ENCODE peak calls at places on chromosomes 6 and 20, in ten cellular contexts. G, C, Y, R, X, S, F, T, P and O are unnamed samples. For H3K4me1, the result is how much of the 10 kb centered on the place peaks cover.

GRCh38 chr20:58652606-58653303 is 1.7 kb downstream of the STX16 start:
- DNase-seq in S (peak), G (no peak), X (no peak), P (no peak), R (no peak), F (peak), Y (no peak), T (no peak), C (no peak), O (no peak)

GRCh38 chr6:4088684-4089083 is 9.7 kb upstream of the FAM217A start:
- DNase-seq in F (no peak), T (no peak), G (no peak), P (no peak), Y (no peak), S (no peak), X (no peak), R (no peak), C (no peak), O (no peak)

GRCh38 chr6:16160794-16161193 is 31.9 kb downstream of the MYLIP start:
- DNase-seq in P (no peak), T (peak), R (no peak), F (no peak), G (no peak), C (no peak), S (no peak), Y (no peak), X (no peak), O (no peak)

GRCh38 chr20:32762754-32763201 is 593 bp downstream of the DNMT3B start:
- DNase-seq in T (no peak), F (no peak), G (no peak), S (peak), P (no peak), Y (no peak), X (no peak), C (no peak), R (no peak), O (no peak)

GRCh38 chr6:139146317-139146726 is 11.4 kb downstream of the HECA start:
- DNase-seq in G (no peak), Y (no peak), R (no peak), C (no peak), F (no peak), P (no peak), X (no peak), S (no peak), T (no peak), O (no peak)

GRCh38 chr6:75611011-75611701 is 9.5 kb downstream of the SENP6 start:
- DNase-seq in F (peak), Y (no peak), G (no peak), X (no peak), R (no peak), C (no peak), P (no peak), S (no peak), T (no peak), O (no peak)

GRCh38 chr6:24228681-24229255 is 102.8 kb downstream of the NRSN1 start:
- DNase-seq in T (no peak), F (peak), X (no peak), Y (peak), R (no peak), G (no peak), S (no peak), P (no peak), C (no peak), O (no peak)

GRCh38 chr6:43746071-43746470 is 23.9 kb upstream of the VEGFA start:
- DNase-seq in F (no peak), Y (no peak), G (no peak), R (no peak), C (no peak), S (no peak), P (no peak), X (no peak), T (no peak), O (no peak)

GRCh38 chr6:75882734-75883133 is 133.7 kb downstream of the MYO6 start:
- DNase-seq in F (peak), Y (no peak), T (no peak), P (peak), R (no peak), G (no peak), X (no peak), S (no peak), C (no peak), O (no peak)

GRCh38 chr20:62104791-62105345 is 17.4 kb upstream of the LSM14B start:
- DNase-seq in X (no peak), R (no peak), F (no peak), G (no peak), Y (no peak), S (no peak), P (no peak), C (no peak), T (no peak), O (no peak)

GRCh38 chr6:3987576-3987975 is 91.4 kb downstream of the FAM217A start:
- DNase-seq in F (no peak), G (no peak), C (no peak), S (no peak), Y (no peak), X (no peak), T (no peak), R (no peak), P (no peak), O (no peak)

GRCh38 chr6:91442342-91442741 is 855.5 kb upstream of the MAP3K7 start:
- DNase-seq in P (no peak), S (no peak), C (no peak), X (no peak), R (no peak), T (no peak), G (no peak), Y (no peak), F (no peak), O (no peak)

GRCh38 chr6:56021943-56022342 is 146.6 kb upstream of the BMP5 start:
- DNase-seq in F (peak), P (no peak), T (no peak), S (no peak), C (no peak), X (peak), R (no peak), Y (no peak), G (no peak), O (peak)

DNA sequence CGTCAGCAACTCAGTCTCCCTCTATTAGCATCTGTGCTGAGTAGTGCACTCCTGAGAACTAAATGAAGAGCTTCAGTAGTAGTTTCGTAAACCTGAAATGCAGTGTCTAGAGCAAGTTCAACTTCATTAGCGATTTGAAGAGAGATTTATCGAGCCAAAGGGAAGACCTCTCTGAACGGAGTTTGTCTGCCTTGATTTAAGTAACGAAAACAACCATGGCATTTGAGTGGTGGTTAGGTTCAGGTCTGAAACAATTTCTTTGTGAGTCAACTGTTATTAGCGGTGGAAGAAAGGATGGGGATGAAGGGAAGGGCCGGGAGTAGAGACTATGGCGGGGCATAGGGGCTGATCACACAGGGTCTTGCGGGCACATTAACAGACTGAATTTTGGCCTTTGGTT is 150.5 kb downstream of the BCAS1 start:
- DNase-seq in G (no peak), Y (no peak), R (no peak), P (no peak), S (no peak), X (no peak), C (no peak), F (no peak), T (no peak), O (peak)
- H3K4me1 ChIP-seq in G (under half), Y (under half), R (under half), P (under half), S (under half), X (under half), C (under half), F (under half), T (under half), O (under half)

GRCh38 chr6:146026873-146027272 is 2.0 kb upstream of the GRM1 start:
- DNase-seq in P (no peak), C (no peak), G (no peak), Y (no peak), F (no peak), S (no peak), X (no peak), T (no peak), R (no peak), O (no peak)
- H3K4me1 ChIP-seq in P (under half), C (under half), G (under half), Y (under half), F (under half), S (under half), X (under half), T (under half), R (under half), O (under half)

DNA sequence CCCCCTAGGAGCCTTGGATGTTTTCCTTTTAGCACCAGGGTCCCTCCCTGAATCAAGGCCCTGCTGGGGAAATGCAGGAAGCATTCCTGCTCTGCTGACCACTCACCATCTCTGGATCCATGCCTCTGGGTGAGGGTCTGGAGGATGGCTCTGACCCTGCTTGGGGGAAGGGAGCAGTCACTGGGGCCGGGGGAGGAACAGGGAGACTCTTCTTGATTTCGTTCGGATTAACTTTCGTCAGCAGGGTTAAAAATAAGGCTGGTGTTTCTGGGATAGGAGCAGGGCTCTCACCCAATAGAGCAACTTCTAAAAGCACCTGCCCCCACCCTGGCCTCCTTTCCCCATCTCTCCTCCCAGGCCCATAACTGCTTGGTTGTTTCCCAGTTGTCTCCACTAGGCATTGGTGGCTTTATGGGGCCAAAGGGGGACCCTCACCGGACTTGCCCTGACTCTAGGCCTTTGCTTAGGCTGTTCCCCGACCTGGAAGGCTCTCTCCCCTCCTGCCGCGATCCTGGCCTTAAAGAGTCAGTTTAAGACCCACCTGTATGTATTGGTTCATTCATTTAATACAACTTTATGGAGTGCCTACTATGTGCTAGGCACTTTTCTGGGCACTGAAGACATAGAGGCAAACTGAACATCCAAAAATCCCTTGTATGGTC is 63.0 kb downstream of the JPH2 start:
- DNase-seq in S (no peak), C (no peak), P (no peak), F (no peak), R (no peak), G (no peak), X (no peak), T (no peak), Y (no peak), O (no peak)
- H3K4me1 ChIP-seq in S (under half), C (under half), P (under half), F (under half), R (under half), G (under half), X (under half), T (under half), Y (under half), O (under half)

GRCh38 chr6:149122850-149123821 is 194.4 kb upstream of the TAB2 start:
- DNase-seq in Y (no peak), S (no peak), X (no peak), R (no peak), C (no peak), P (no peak), T (no peak), G (no peak), F (no peak), O (no peak)
- H3K4me1 ChIP-seq in Y (under half), S (under half), X (under half), R (under half), C (under half), P (under half), T (under half), G (under half), F (under half), O (under half)

GRCh38 chr20:51125095-51125494 is 102.2 kb upstream of the KCNG1 start:
- DNase-seq in R (no peak), S (no peak), G (no peak), Y (no peak), X (no peak), F (no peak), T (no peak), P (no peak), C (no peak), O (no peak)

GRCh38 chr20:51121272-51121671 is 98.4 kb upstream of the KCNG1 start:
- DNase-seq in R (no peak), G (no peak), Y (no peak), T (no peak), P (no peak), C (no peak), X (no peak), S (no peak), F (no peak), O (no peak)

GRCh38 chr20:51121901-51122412 is 99.0 kb upstream of the KCNG1 start:
- DNase-seq in G (no peak), Y (peak), T (no peak), F (peak), X (no peak), P (peak), R (no peak), C (no peak), S (no peak), O (peak)

GRCh38 chr20:51120438-51120837 is 97.5 kb upstream of the KCNG1 start:
- DNase-seq in Y (no peak), G (no peak), R (no peak), P (no peak), T (no peak), X (no peak), S (no peak), F (no peak), C (no peak), O (no peak)

GRCh38 chr20:51122931-51123658 is 100.2 kb upstream of the KCNG1 start:
- DNase-seq in T (no peak), R (no peak), X (no peak), C (no peak), F (no peak), P (no peak), Y (no peak), S (no peak), G (no peak), O (no peak)
- H3K4me1 ChIP-seq in T (under half), R (under half), X (under half), C (under half), F (under half), P (under half), Y (under half), S (under half), G (under half), O (under half)

GRCh38 chr6:142854589-142855488 is 90.1 kb downstream of the HIVEP2 start:
- DNase-seq in F (no peak), R (no peak), P (no peak), T (no peak), C (no peak), G (no peak), Y (no peak), S (no peak), X (no peak), O (no peak)
- H3K4me1 ChIP-seq in F (under half), R (half or more), P (under half), T (under half), C (under half), G (under half), Y (under half), S (half or more), X (under half), O (under half)

GRCh38 chr6:157538163-157538562 is 157.2 kb downstream of the ZDHHC14 start:
- DNase-seq in T (no peak), S (no peak), Y (no peak), F (no peak), X (no peak), C (no peak), G (no peak), P (no peak), R (no peak), O (no peak)
- H3K4me1 ChIP-seq in T (under half), S (under half), Y (under half), F (under half), X (under half), C (under half), G (under half), P (under half), R (half or more), O (under half)